ENCODE peak calls at places on chromosomes 7 and 10, in four cellular contexts. Y is fibroblast of villous mesenchyme, Q is H1, P is OCI-LY7. J is an unnamed sample.

GRCh38 chr7:12864470-12865046 is 177.1 kb downstream of the ARL4A start:
- DNase-seq in Y (no peak), Q (no peak), P (no peak), J (no peak)

GRCh38 chr10:6173203-6173602 is 29.5 kb upstream of the PFKFB3 start:
- DNase-seq in P (peak; percentile 65), Y (no peak), Q (no peak), J (no peak)

GRCh38 chr10:94358480-94358879 is 4.3 kb downstream of the NOC3L start:
- DNase-seq in P (no peak), Y (peak; percentile 93), Q (peak; percentile 51), J (no peak)

GRCh38 chr7:15309891-15310290 is 251.9 kb downstream of the AGMO start:
- DNase-seq in P (no peak), Y (no peak), Q (no peak), J (no peak)

GRCh38 chr7:36115448-36116321 is 37.4 kb upstream of the EEPD1 start:
- DNase-seq in Q (no peak), Y (peak; percentile 92), P (no peak), J (peak; percentile 90)

GRCh38 chr10:100350914-100351485 is 4.0 kb downstream of the SCD start:
- DNase-seq in Y (no peak), P (no peak), Q (no peak), J (no peak)

GRCh38 chr7:21999896-22000295 is 54.2 kb upstream of the CDCA7L start:
- DNase-seq in Q (no peak), Y (no peak), P (no peak), J (no peak)

GRCh38 chr7:42053834-42054233 is 183.2 kb downstream of the GLI3 start:
- DNase-seq in P (no peak), Q (no peak), Y (no peak), J (no peak)

GRCh38 chr10:70578371-70578947 is 24.1 kb downstream of the PRF1 start:
- DNase-seq in Q (no peak), P (peak; percentile 70), Y (peak; percentile 59), J (peak; percentile 38)

GRCh38 chr10:64626856-64627255 is 1105.7 kb downstream of the REEP3 start:
- DNase-seq in Q (no peak), P (no peak), Y (no peak), J (no peak)

GRCh38 chr7:70595741-70596574 is 536.0 kb upstream of the GALNT17 start:
- DNase-seq in P (no peak), Q (no peak), Y (no peak), J (no peak)

GRCh38 chr10:71342850-71343773 is 24.1 kb downstream of the SLC29A3 start:
- DNase-seq in Y (peak; percentile 55), Q (no peak), P (no peak), J (peak; percentile 57)

GRCh38 chr10:109126541-109126940 is 796.8 kb downstream of the XPNPEP1 start:
- DNase-seq in P (no peak), Q (no peak), Y (no peak), J (no peak)

GRCh38 chr10:31622993-31623392 is 304.0 kb downstream of the ZEB1 start:
- DNase-seq in Y (peak; percentile 93), Q (no peak), P (no peak), J (no peak)
- TF ChIP-seq CTCF in Y (peak; percentile 46), Q (no peak), P (no peak), J (no peak)

DNA sequence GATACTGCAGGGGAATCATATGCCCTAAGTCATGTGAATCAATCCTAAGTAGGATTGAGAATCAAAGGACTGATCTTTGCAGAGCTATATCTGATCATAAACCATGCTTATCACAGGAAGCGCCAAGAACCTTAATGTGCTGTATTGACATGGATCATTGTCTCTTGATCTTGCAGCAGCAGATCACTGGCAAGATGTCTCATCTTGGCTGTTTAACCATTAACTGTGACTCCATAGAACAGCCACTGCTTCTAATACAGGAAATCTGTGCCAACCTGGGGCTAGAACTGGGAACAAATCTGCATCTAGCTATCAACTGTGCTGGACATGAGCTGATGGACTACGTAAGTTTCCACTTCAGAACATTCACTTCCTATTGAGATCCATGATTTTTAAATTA is 21.6 kb downstream of the ENO4 start:
- DNase-seq in Q (no peak), P (no peak), Y (no peak), J (no peak)
- TF ChIP-seq CTCF in Q (no peak), P (no peak), Y (no peak), J (no peak)

DNA sequence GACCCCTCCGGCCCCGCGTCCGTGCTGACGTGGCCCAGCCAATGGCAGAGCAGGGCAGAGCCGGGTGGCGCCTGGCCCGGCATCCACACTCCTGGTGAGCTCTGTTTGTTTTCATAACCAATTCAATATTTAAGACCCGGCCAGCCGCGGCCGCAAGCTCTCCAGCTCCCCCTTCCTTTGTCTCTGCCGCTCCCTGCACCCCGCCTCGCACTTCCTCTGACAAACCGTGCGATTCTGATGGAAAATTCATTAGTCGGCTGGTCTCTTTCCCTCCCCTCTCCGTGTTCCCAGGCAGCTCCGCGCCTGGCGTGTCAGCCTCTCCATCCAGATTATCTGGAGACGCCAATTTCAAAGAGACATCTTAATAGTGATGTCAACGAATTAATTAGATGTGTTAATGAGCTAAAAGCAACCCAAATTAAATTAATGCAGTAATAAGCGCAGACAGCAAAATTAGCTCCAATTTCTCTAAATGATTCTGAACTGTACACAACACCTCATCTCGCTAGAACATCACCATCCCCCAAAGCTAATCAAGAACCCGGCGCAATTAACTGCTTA is 55.3 kb downstream of the MICALL2 start:
- DNase-seq in Y (peak; percentile 4), Q (no peak), P (no peak), J (no peak)
- TF ChIP-seq CTCF in Y (no peak), Q (no peak), P (no peak), J (no peak)

GRCh38 chr7:151139791-151140190 is 27.7 kb downstream of the GBX1 start:
- DNase-seq in Q (no peak), Y (no peak), P (no peak), J (no peak)

GRCh38 chr7:151138541-151138910 is 29.0 kb downstream of the GBX1 start:
- DNase-seq in P (no peak), Q (no peak), Y (no peak), J (no peak)

GRCh38 chr7:151140826-151141225 is 26.7 kb downstream of the GBX1 start:
- DNase-seq in P (no peak), Y (no peak), Q (no peak), J (no peak)

GRCh38 chr7:151137841-151138540 is 29.5 kb downstream of the GBX1 start:
- DNase-seq in Q (no peak), P (no peak), Y (no peak), J (peak; percentile 39)

DNA sequence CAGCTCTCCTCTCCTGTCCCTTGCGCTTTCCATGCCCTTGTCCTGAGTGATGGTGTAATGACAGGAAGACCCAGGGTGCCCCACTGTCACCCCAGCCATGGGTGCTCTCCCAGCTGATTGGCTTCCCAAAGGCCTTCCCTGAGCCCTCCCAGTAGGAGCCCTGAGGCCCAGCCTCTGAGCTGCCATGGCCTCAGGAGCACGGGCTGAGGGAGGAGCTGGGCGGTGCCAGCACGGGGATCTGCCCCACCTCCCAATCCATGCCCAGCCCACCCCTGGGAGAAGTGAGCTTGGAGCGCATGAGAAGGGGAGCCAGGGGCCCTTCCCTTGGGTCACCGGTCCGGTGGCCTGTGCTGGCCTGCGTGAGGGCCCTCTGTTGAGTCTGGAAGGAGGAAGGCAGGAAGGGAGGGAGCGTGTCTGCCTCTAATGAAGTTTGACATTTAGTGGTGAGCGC is 28.4 kb downstream of the GBX1 start:
- DNase-seq in Q (no peak), Y (no peak), P (no peak), J (peak; percentile 35)
- TF ChIP-seq CTCF in Q (no peak), Y (no peak), P (no peak), J (no peak)

DNA sequence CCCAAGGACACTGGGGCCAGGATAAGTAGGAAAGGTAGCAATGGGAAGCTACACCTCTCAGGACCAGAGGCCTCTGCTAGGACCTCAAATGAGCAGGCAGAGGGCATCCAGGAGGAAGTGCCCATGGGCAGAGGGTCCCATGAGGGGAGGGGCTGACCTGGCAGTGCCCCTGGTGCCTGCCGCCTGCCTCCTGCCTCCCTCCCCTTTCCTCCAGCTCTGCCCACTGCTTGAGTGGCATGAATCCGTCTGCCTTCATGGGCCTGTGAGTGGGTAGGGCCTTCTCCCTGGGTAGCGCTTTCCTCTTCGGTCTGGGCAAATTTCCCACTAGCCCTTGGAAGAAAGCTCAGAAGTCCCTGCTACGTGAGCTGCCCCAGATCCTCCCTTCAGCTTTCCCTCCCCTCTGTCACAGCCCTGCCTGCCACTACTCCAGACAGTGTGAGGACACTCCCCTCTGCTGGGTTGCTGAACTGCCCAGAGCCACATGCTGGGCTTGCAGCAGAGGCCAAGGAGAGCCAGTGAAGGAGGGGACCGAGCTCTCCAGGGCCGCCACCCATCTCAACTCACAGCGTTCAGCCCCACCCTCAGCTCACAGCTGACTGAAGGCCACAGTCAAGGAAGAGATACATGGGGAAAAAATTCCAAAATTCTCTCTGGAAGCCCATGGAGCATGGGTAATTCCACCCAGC is 141.4 kb downstream of the ARHGAP22 start:
- DNase-seq in Q (no peak), P (no peak), Y (peak; percentile 42), J (peak; percentile 36)
- TF ChIP-seq CTCF in Q (no peak), P (no peak), Y (no peak), J (no peak)

DNA sequence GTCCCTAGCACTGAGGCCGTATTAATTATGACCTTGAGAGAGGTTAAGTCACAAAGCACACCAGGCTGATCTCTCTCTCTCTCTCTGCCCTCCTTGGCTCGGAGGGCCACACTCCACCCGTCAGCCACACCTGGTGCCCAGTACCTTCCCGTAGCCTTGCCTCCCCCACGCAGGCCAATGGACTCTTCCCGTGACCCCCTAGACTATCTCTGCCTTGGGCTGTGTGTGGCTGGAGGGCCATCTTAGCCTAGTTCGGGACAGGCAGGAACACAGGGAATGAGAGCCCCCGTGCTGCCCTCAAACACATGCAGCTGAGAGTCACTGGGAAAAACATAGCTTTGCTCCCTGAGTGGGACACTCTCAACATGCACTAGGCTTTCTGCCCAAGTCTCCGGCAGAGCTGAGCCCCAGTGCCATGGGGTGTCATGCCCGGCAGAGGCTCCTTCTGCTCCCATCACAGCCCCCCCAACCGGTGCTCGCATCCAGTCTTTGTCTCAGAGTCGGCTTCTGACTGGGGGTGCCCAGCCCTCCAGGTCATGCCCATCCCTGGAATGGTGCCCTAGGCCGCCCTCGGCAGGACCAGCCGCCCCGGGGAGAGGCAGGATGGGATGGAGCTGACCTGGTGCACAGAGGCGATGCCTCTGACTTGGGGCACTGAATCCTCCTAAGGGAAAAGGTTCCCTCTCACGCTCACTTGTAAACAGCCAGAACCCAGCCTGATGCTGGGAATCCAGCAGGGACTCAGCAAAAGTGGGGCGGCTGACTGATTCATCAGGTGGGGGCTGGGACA is 63.0 kb downstream of the TCERG1L start:
- DNase-seq in P (no peak), Q (no peak), Y (no peak), J (no peak)
- TF ChIP-seq CTCF in P (no peak), Q (no peak), Y (no peak), J (no peak)

J was measured in CD14-positive monocyte.